ENCODE peak calls at places on chromosome 17, in five cellular contexts. One of them, this sample, is unnamed.

GRCh38 chr17:43314582-43314981 is 80.8 kb upstream of the RNU2-1 start:
- DNase-seq in H9: no peak
- DNase-seq in H1: no peak
- DNase-seq in neuronal stem cell: no peak
- DNase-seq in trophoblast cell: no peak
- DNase-seq in this sample: peak

GRCh38 chr17:42531455-42532354 is 4.3 kb upstream of the NAGLU start:
- DNase-seq in H9: peak
- DNase-seq in H1: no peak
- DNase-seq in neuronal stem cell: no peak
- DNase-seq in trophoblast cell: peak
- DNase-seq in this sample: peak

GRCh38 chr17:48023408-48024148 is 14.0 kb downstream of the COPZ2 start:
- DNase-seq in H9: peak
- DNase-seq in H1: peak
- DNase-seq in neuronal stem cell: no peak
- DNase-seq in trophoblast cell: peak
- DNase-seq in this sample: peak

GRCh38 chr17:77677637-77678036 is 280.9 kb upstream of the TNRC6C start:
- DNase-seq in H9: no peak
- DNase-seq in H1: no peak
- DNase-seq in neuronal stem cell: no peak
- DNase-seq in trophoblast cell: no peak
- DNase-seq in this sample: no peak

GRCh38 chr17:80270836-80271235 is 10.2 kb downstream of the RNF213 start:
- DNase-seq in H9: peak
- DNase-seq in H1: peak
- DNase-seq in neuronal stem cell: peak
- DNase-seq in trophoblast cell: no peak
- DNase-seq in this sample: peak

GRCh38 chr17:4919511-4920047 is 12.5 kb upstream of the GP1BA start:
- DNase-seq in H9: peak
- DNase-seq in H1: no peak
- DNase-seq in neuronal stem cell: no peak
- DNase-seq in trophoblast cell: no peak
- DNase-seq in this sample: peak

GRCh38 chr17:45757431-45758218 is 26.5 kb upstream of the CRHR1 start:
- DNase-seq in H9: no peak
- DNase-seq in H1: no peak
- DNase-seq in neuronal stem cell: no peak
- DNase-seq in trophoblast cell: no peak
- DNase-seq in this sample: no peak

GRCh38 chr17:40173778-40174135 is 3.5 kb upstream of the RAPGEFL1 start:
- DNase-seq in H9: no peak
- DNase-seq in H1: no peak
- DNase-seq in neuronal stem cell: no peak
- DNase-seq in trophoblast cell: no peak
- DNase-seq in this sample: no peak

GRCh38 chr17:73695035-73695738 is 50.9 kb upstream of the SDK2 start:
- DNase-seq in H9: peak
- DNase-seq in H1: no peak
- DNase-seq in neuronal stem cell: no peak
- DNase-seq in trophoblast cell: no peak
- DNase-seq in this sample: no peak

GRCh38 chr17:50977487-50978159 is 111.5 kb upstream of the TOB1 start:
- DNase-seq in H9: no peak
- DNase-seq in H1: no peak
- DNase-seq in neuronal stem cell: no peak
- DNase-seq in trophoblast cell: no peak
- DNase-seq in this sample: no peak

GRCh38 chr17:15947331-15947730 is 2.4 kb downstream of the ADORA2B start:
- DNase-seq in H9: no peak
- DNase-seq in H1: no peak
- DNase-seq in neuronal stem cell: no peak
- DNase-seq in trophoblast cell: no peak
- DNase-seq in this sample: peak

GRCh38 chr17:55641559-55642160 is 81.0 kb downstream of the TMEM100 start:
- DNase-seq in H9: peak
- DNase-seq in H1: peak
- DNase-seq in neuronal stem cell: no peak
- DNase-seq in trophoblast cell: peak
- DNase-seq in this sample: peak

GRCh38 chr17:40451420-40451819 is 8.2 kb downstream of the IGFBP4 start:
- DNase-seq in H9: no peak
- DNase-seq in H1: no peak
- DNase-seq in neuronal stem cell: no peak
- DNase-seq in trophoblast cell: no peak
- DNase-seq in this sample: peak

GRCh38 chr17:18256351-18256750 is 2.2 kb downstream of the FLII start:
- DNase-seq in H9: no peak
- DNase-seq in H1: no peak
- DNase-seq in neuronal stem cell: no peak
- DNase-seq in trophoblast cell: no peak
- DNase-seq in this sample: no peak

GRCh38 chr17:41118721-41119120 is 548 bp upstream of the KRTAP4-11 start:
- DNase-seq in H9: no peak
- DNase-seq in H1: no peak
- DNase-seq in neuronal stem cell: no peak
- DNase-seq in trophoblast cell: no peak
- DNase-seq in this sample: no peak

GRCh38 chr17:79026345-79027273 is 2.6 kb downstream of the C1QTNF1 start:
- DNase-seq in H9: no peak
- DNase-seq in H1: no peak
- DNase-seq in neuronal stem cell: no peak
- DNase-seq in trophoblast cell: no peak
- DNase-seq in this sample: peak

GRCh38 chr17:79027274-79027924 is 3.4 kb downstream of the C1QTNF1 start:
- DNase-seq in H9: no peak
- DNase-seq in H1: no peak
- DNase-seq in neuronal stem cell: no peak
- DNase-seq in trophoblast cell: no peak
- DNase-seq in this sample: no peak

GRCh38 chr17:79027925-79028491 is 4.0 kb downstream of the C1QTNF1 start:
- DNase-seq in H9: no peak
- DNase-seq in H1: no peak
- DNase-seq in neuronal stem cell: no peak
- DNase-seq in trophoblast cell: no peak
- DNase-seq in this sample: no peak

GRCh38 chr17:79029327-79030009 is 5.5 kb downstream of the C1QTNF1 start:
- DNase-seq in H9: no peak
- DNase-seq in H1: no peak
- DNase-seq in neuronal stem cell: no peak
- DNase-seq in trophoblast cell: no peak
- DNase-seq in this sample: no peak

GRCh38 chr17:79028496-79029326 is 4.7 kb downstream of the C1QTNF1 start:
- DNase-seq in H9: no peak
- DNase-seq in H1: no peak
- DNase-seq in neuronal stem cell: no peak
- DNase-seq in trophoblast cell: no peak
- DNase-seq in this sample: no peak
- H2BK12ac ChIP-seq in H9: no peak
- H2BK12ac ChIP-seq in H1: no peak
- H2BK12ac ChIP-seq in neuronal stem cell: no peak
- H2BK12ac ChIP-seq in trophoblast cell: no peak
- H2BK12ac ChIP-seq in this sample: no peak

DNA sequence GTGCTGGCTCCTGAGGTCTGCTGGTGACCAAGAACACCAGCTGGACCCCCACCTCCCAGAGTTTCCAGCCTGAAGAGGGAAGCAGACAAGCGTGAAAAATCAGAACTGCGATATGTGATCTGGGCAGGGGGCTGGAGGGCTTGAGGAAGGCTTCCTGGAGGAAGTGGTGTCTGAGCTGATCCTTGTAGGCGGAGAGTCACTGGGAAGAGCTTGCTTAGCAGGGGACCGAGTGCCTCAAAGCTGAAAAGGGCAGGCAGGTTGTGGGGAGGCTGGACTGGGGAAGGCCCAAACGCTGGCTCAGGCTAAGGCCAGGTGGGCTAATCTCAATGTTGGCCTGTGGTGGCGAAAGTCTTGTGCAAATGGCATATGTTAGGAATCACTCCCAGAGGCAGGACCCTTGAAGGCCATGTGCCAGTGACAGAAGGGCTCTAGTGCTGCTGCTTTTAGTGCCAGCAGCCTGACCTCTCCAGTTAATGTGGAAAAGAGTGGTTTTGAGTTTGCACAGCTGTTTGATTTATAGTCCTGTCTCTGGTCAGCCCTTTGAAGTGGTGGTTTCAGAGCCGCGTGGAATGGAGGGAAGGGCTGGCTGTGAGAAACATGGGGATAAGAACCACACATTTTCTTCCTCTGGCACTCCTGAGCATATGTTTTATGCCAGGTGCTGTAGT is 85.3 kb upstream of the LGALS9 start:
- DNase-seq in H9: no peak
- DNase-seq in H1: no peak
- DNase-seq in neuronal stem cell: no peak
- DNase-seq in trophoblast cell: no peak
- DNase-seq in this sample: peak
- H3K4ac ChIP-seq in H9: no peak
- H3K4ac ChIP-seq in H1: no peak
- H3K4ac ChIP-seq in neuronal stem cell: no peak
- H3K4ac ChIP-seq in trophoblast cell: peak
- H3K4ac ChIP-seq in this sample: no peak

GRCh38 chr17:59383893-59384292 is 52.4 kb downstream of the YPEL2 start:
- DNase-seq in H9: no peak
- DNase-seq in H1: no peak
- DNase-seq in neuronal stem cell: no peak
- DNase-seq in trophoblast cell: no peak
- DNase-seq in this sample: no peak
- H2BK12ac ChIP-seq in H9: no peak
- H2BK12ac ChIP-seq in H1: no peak
- H2BK12ac ChIP-seq in neuronal stem cell: no peak
- H2BK12ac ChIP-seq in trophoblast cell: no peak
- H2BK12ac ChIP-seq in this sample: no peak

GRCh38 chr17:28665994-28666393 is 4.0 kb downstream of the SUPT6H start:
- DNase-seq in H9: no peak
- DNase-seq in H1: no peak
- DNase-seq in neuronal stem cell: no peak
- DNase-seq in trophoblast cell: no peak
- DNase-seq in this sample: no peak

GRCh38 chr17:28663723-28664122 is 1.7 kb downstream of the SUPT6H start:
- DNase-seq in H9: no peak
- DNase-seq in H1: no peak
- DNase-seq in neuronal stem cell: no peak
- DNase-seq in trophoblast cell: no peak
- DNase-seq in this sample: no peak

GRCh38 chr17:28657756-28658155 is 4.0 kb downstream of the SDF2 start:
- DNase-seq in H9: no peak
- DNase-seq in H1: no peak
- DNase-seq in neuronal stem cell: no peak
- DNase-seq in trophoblast cell: no peak
- DNase-seq in this sample: peak

GRCh38 chr17:28661635-28662526 is at the start of the genes SDF2 and SUPT6H:
- DNase-seq in H9: peak
- DNase-seq in H1: no peak
- DNase-seq in neuronal stem cell: peak
- DNase-seq in trophoblast cell: peak
- DNase-seq in this sample: peak

GRCh38 chr17:28662527-28662829 is 473 bp downstream of the SUPT6H start:
- DNase-seq in H9: no peak
- DNase-seq in H1: no peak
- DNase-seq in neuronal stem cell: no peak
- DNase-seq in trophoblast cell: no peak
- DNase-seq in this sample: no peak
- H3K4ac ChIP-seq in H9: no peak
- H3K4ac ChIP-seq in H1: no peak
- H3K4ac ChIP-seq in neuronal stem cell: no peak
- H3K4ac ChIP-seq in trophoblast cell: peak
- H3K4ac ChIP-seq in this sample: peak

GRCh38 chr17:49445561-49445960 is 30.9 kb upstream of the PHB1 start:
- DNase-seq in H9: no peak
- DNase-seq in H1: no peak
- DNase-seq in neuronal stem cell: no peak
- DNase-seq in trophoblast cell: no peak
- DNase-seq in this sample: no peak
- H2BK12ac ChIP-seq in H9: no peak
- H2BK12ac ChIP-seq in H1: no peak
- H2BK12ac ChIP-seq in neuronal stem cell: peak
- H2BK12ac ChIP-seq in trophoblast cell: no peak
- H2BK12ac ChIP-seq in this sample: no peak